ENCODE peak calls at places on chromosomes 1 and 21, in nine cellular contexts. One of them, this sample, is unnamed.

GRCh38 chr1:169741666-169742394 is 8.0 kb upstream of the SELE start:
- DNase-seq in HepG2: no peak
- DNase-seq in endothelial cell of umbilical vein: no peak
- DNase-seq in psoas muscle: no peak
- DNase-seq in adrenal gland: no peak
- DNase-seq in keratinocyte: no peak
- DNase-seq in tibial nerve: no peak
- DNase-seq in esophagus squamous epithelium: no peak
- DNase-seq in upper lobe of right lung: no peak
- DNase-seq in this sample: no peak

GRCh38 chr1:111729271-111729921 is 9.8 kb downstream of the INKA2 start:
- DNase-seq in HepG2: no peak
- DNase-seq in endothelial cell of umbilical vein: no peak
- DNase-seq in psoas muscle: no peak
- DNase-seq in adrenal gland: no peak
- DNase-seq in keratinocyte: no peak
- DNase-seq in tibial nerve: no peak
- DNase-seq in esophagus squamous epithelium: no peak
- DNase-seq in upper lobe of right lung: no peak
- DNase-seq in this sample: no peak

GRCh38 chr1:76854255-76854654 is 13.0 kb upstream of the ST6GALNAC5 start:
- DNase-seq in HepG2: no peak
- DNase-seq in endothelial cell of umbilical vein: no peak
- DNase-seq in psoas muscle: no peak
- DNase-seq in adrenal gland: no peak
- DNase-seq in keratinocyte: no peak
- DNase-seq in tibial nerve: no peak
- DNase-seq in esophagus squamous epithelium: no peak
- DNase-seq in upper lobe of right lung: no peak
- DNase-seq in this sample: no peak

GRCh38 chr1:85128296-85128695 is 72.5 kb downstream of the SYDE2 start:
- DNase-seq in HepG2: no peak
- DNase-seq in endothelial cell of umbilical vein: no peak
- DNase-seq in psoas muscle: no peak
- DNase-seq in adrenal gland: no peak
- DNase-seq in keratinocyte: no peak
- DNase-seq in tibial nerve: no peak
- DNase-seq in esophagus squamous epithelium: no peak
- DNase-seq in upper lobe of right lung: no peak
- DNase-seq in this sample: no peak

GRCh38 chr1:35544976-35545375 is 12.2 kb downstream of the KIAA0319L start:
- DNase-seq in HepG2: peak; percentile 85
- DNase-seq in endothelial cell of umbilical vein: no peak
- DNase-seq in psoas muscle: peak; percentile 26
- DNase-seq in adrenal gland: peak; percentile 87
- DNase-seq in keratinocyte: no peak
- DNase-seq in tibial nerve: no peak
- DNase-seq in esophagus squamous epithelium: no peak
- DNase-seq in upper lobe of right lung: no peak
- DNase-seq in this sample: no peak

GRCh38 chr1:236654957-236655356 is 31.3 kb upstream of the ACTN2 start:
- DNase-seq in HepG2: no peak
- DNase-seq in endothelial cell of umbilical vein: no peak
- DNase-seq in psoas muscle: no peak
- DNase-seq in adrenal gland: no peak
- DNase-seq in keratinocyte: no peak
- DNase-seq in tibial nerve: no peak
- DNase-seq in esophagus squamous epithelium: no peak
- DNase-seq in upper lobe of right lung: no peak
- DNase-seq in this sample: no peak

GRCh38 chr21:38811257-38811656 is 5.5 kb downstream of the ETS2 start:
- DNase-seq in HepG2: no peak
- DNase-seq in endothelial cell of umbilical vein: peak; percentile 87
- DNase-seq in psoas muscle: no peak
- DNase-seq in adrenal gland: no peak
- DNase-seq in keratinocyte: peak; percentile 92
- DNase-seq in tibial nerve: no peak
- DNase-seq in esophagus squamous epithelium: no peak
- DNase-seq in upper lobe of right lung: no peak
- DNase-seq in this sample: no peak

GRCh38 chr1:180633092-180634045 is 1.5 kb downstream of the XPR1 start:
- DNase-seq in HepG2: no peak
- DNase-seq in endothelial cell of umbilical vein: peak; percentile 12
- DNase-seq in psoas muscle: no peak
- DNase-seq in adrenal gland: no peak
- DNase-seq in keratinocyte: peak; percentile 60
- DNase-seq in tibial nerve: no peak
- DNase-seq in esophagus squamous epithelium: no peak
- DNase-seq in upper lobe of right lung: no peak
- DNase-seq in this sample: no peak

GRCh38 chr21:14143999-14144398 is 66.8 kb downstream of the LIPI start:
- DNase-seq in HepG2: no peak
- DNase-seq in endothelial cell of umbilical vein: no peak
- DNase-seq in psoas muscle: no peak
- DNase-seq in adrenal gland: no peak
- DNase-seq in keratinocyte: no peak
- DNase-seq in tibial nerve: no peak
- DNase-seq in esophagus squamous epithelium: no peak
- DNase-seq in upper lobe of right lung: no peak
- DNase-seq in this sample: no peak

GRCh38 chr1:8422439-8423133 is 104.7 kb downstream of the SLC45A1 start:
- DNase-seq in HepG2: no peak
- DNase-seq in endothelial cell of umbilical vein: peak; percentile 70
- DNase-seq in psoas muscle: peak; percentile 40
- DNase-seq in adrenal gland: peak; percentile 73
- DNase-seq in keratinocyte: no peak
- DNase-seq in tibial nerve: no peak
- DNase-seq in esophagus squamous epithelium: no peak
- DNase-seq in upper lobe of right lung: no peak
- DNase-seq in this sample: no peak

GRCh38 chr1:6646499-6647148 is 22.0 kb downstream of the THAP3 start:
- DNase-seq in HepG2: peak; percentile 30
- DNase-seq in endothelial cell of umbilical vein: peak; percentile 47
- DNase-seq in psoas muscle: no peak
- DNase-seq in adrenal gland: no peak
- DNase-seq in keratinocyte: no peak
- DNase-seq in tibial nerve: no peak
- DNase-seq in esophagus squamous epithelium: no peak
- DNase-seq in upper lobe of right lung: no peak
- DNase-seq in this sample: no peak

GRCh38 chr1:63802109-63802508 is 28.3 kb downstream of the ROR1 start:
- DNase-seq in HepG2: no peak
- DNase-seq in endothelial cell of umbilical vein: no peak
- DNase-seq in psoas muscle: no peak
- DNase-seq in adrenal gland: no peak
- DNase-seq in keratinocyte: no peak
- DNase-seq in tibial nerve: no peak
- DNase-seq in esophagus squamous epithelium: no peak
- DNase-seq in upper lobe of right lung: no peak
- DNase-seq in this sample: no peak

GRCh38 chr1:103265551-103265950 is 157.2 kb upstream of the COL11A1 start:
- DNase-seq in HepG2: no peak
- DNase-seq in endothelial cell of umbilical vein: no peak
- DNase-seq in psoas muscle: no peak
- DNase-seq in adrenal gland: no peak
- DNase-seq in keratinocyte: no peak
- DNase-seq in tibial nerve: no peak
- DNase-seq in esophagus squamous epithelium: no peak
- DNase-seq in upper lobe of right lung: no peak
- DNase-seq in this sample: no peak

GRCh38 chr1:159778266-159778665 is 2.5 kb upstream of the DUSP23 start:
- DNase-seq in HepG2: no peak
- DNase-seq in endothelial cell of umbilical vein: peak; percentile 54
- DNase-seq in psoas muscle: no peak
- DNase-seq in adrenal gland: no peak
- DNase-seq in keratinocyte: no peak
- DNase-seq in tibial nerve: no peak
- DNase-seq in esophagus squamous epithelium: no peak
- DNase-seq in upper lobe of right lung: no peak
- DNase-seq in this sample: no peak
- TF ChIP-seq CTCF in HepG2: no peak
- TF ChIP-seq CTCF in endothelial cell of umbilical vein: no peak
- TF ChIP-seq CTCF in psoas muscle: no peak
- TF ChIP-seq CTCF in adrenal gland: no peak
- TF ChIP-seq CTCF in keratinocyte: no peak
- TF ChIP-seq CTCF in tibial nerve: no peak
- TF ChIP-seq CTCF in esophagus squamous epithelium: no peak
- TF ChIP-seq CTCF in upper lobe of right lung: no peak
- TF ChIP-seq CTCF in this sample: no peak

GRCh38 chr1:197920345-197921117 is 3.4 kb downstream of the LHX9 start:
- DNase-seq in HepG2: no peak
- DNase-seq in endothelial cell of umbilical vein: no peak
- DNase-seq in psoas muscle: no peak
- DNase-seq in adrenal gland: no peak
- DNase-seq in keratinocyte: no peak
- DNase-seq in tibial nerve: no peak
- DNase-seq in esophagus squamous epithelium: no peak
- DNase-seq in upper lobe of right lung: no peak
- DNase-seq in this sample: no peak
- H3K4me3 ChIP-seq in HepG2: no peak overlapping the region
- H3K4me3 ChIP-seq in endothelial cell of umbilical vein: no peak overlapping the region
- H3K4me3 ChIP-seq in psoas muscle: no peak overlapping the region
- H3K4me3 ChIP-seq in adrenal gland: no peak overlapping the region
- H3K4me3 ChIP-seq in keratinocyte: no peak overlapping the region
- H3K4me3 ChIP-seq in tibial nerve: no peak overlapping the region
- H3K4me3 ChIP-seq in esophagus squamous epithelium: no peak overlapping the region
- H3K4me3 ChIP-seq in upper lobe of right lung: no peak overlapping the region
- H3K4me3 ChIP-seq in this sample: no peak overlapping the region

GRCh38 chr1:206978259-206978658 is 8.0 kb upstream of the FCAMR start:
- DNase-seq in HepG2: no peak
- DNase-seq in endothelial cell of umbilical vein: no peak
- DNase-seq in psoas muscle: no peak
- DNase-seq in adrenal gland: no peak
- DNase-seq in keratinocyte: no peak
- DNase-seq in tibial nerve: no peak
- DNase-seq in esophagus squamous epithelium: no peak
- DNase-seq in upper lobe of right lung: no peak
- DNase-seq in this sample: no peak

GRCh38 chr1:206974154-206974553 is 3.9 kb upstream of the FCAMR start:
- DNase-seq in HepG2: no peak
- DNase-seq in endothelial cell of umbilical vein: no peak
- DNase-seq in psoas muscle: no peak
- DNase-seq in adrenal gland: no peak
- DNase-seq in keratinocyte: no peak
- DNase-seq in tibial nerve: no peak
- DNase-seq in esophagus squamous epithelium: no peak
- DNase-seq in upper lobe of right lung: no peak
- DNase-seq in this sample: no peak

GRCh38 chr1:206982216-206982615 is 12.0 kb upstream of the FCAMR start:
- DNase-seq in HepG2: peak; percentile 56
- DNase-seq in endothelial cell of umbilical vein: peak; percentile 27
- DNase-seq in psoas muscle: peak; percentile 19
- DNase-seq in adrenal gland: peak; percentile 80
- DNase-seq in keratinocyte: no peak
- DNase-seq in tibial nerve: no peak
- DNase-seq in esophagus squamous epithelium: no peak
- DNase-seq in upper lobe of right lung: no peak
- DNase-seq in this sample: no peak

GRCh38 chr1:206975313-206975712 is 5.1 kb upstream of the FCAMR start:
- DNase-seq in HepG2: no peak
- DNase-seq in endothelial cell of umbilical vein: no peak
- DNase-seq in psoas muscle: no peak
- DNase-seq in adrenal gland: no peak
- DNase-seq in keratinocyte: no peak
- DNase-seq in tibial nerve: no peak
- DNase-seq in esophagus squamous epithelium: no peak
- DNase-seq in upper lobe of right lung: no peak
- DNase-seq in this sample: no peak

DNA sequence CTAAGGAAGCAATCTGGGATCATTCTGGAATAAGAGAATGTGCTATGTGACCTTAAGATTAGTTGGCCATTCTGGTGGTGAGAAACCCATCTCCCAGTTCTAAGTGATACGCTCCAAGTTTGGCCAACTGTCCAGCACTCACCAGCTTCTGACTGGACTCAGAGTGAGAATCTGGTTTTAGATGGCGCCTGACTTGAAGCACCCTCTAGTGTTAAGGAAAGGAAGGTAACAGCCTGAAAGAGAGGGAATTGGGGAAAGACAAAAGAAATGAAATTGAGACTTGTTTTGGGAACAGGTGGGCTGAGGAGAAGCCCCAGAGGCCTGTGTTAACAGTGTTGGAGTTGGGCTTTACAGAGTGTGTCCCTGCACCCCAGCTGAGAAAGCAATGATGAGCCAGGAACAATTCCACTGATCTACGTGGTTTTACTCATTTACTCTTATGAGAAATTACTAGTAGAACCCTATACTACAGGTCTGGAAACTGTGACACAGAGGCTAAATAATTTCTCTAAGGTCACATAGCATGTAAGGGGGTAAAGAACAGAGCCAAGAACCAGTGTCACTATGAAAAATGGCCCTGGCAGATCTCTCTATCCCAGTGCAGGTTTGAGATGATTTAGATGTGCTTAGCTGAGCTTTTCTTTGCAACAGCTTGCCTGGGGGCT is 9.3 kb upstream of the FCAMR start:
- DNase-seq in HepG2: peak; percentile 40
- DNase-seq in endothelial cell of umbilical vein: no peak
- DNase-seq in psoas muscle: no peak
- DNase-seq in adrenal gland: no peak
- DNase-seq in keratinocyte: no peak
- DNase-seq in tibial nerve: no peak
- DNase-seq in esophagus squamous epithelium: no peak
- DNase-seq in upper lobe of right lung: no peak
- DNase-seq in this sample: no peak
- TF ChIP-seq CTCF in HepG2: peak; percentile 78
- TF ChIP-seq CTCF in endothelial cell of umbilical vein: peak; percentile 40
- TF ChIP-seq CTCF in psoas muscle: no peak
- TF ChIP-seq CTCF in adrenal gland: peak; percentile 35
- TF ChIP-seq CTCF in keratinocyte: peak; percentile 69
- TF ChIP-seq CTCF in tibial nerve: peak; percentile 26
- TF ChIP-seq CTCF in esophagus squamous epithelium: peak; percentile 22
- TF ChIP-seq CTCF in upper lobe of right lung: peak; percentile 51
- TF ChIP-seq CTCF in this sample: peak; percentile 65

GRCh38 chr1:3675436-3675835 is 23.1 kb downstream of the TP73 start:
- DNase-seq in HepG2: no peak
- DNase-seq in endothelial cell of umbilical vein: no peak
- DNase-seq in psoas muscle: peak; percentile 3
- DNase-seq in adrenal gland: no peak
- DNase-seq in keratinocyte: no peak
- DNase-seq in tibial nerve: no peak
- DNase-seq in esophagus squamous epithelium: no peak
- DNase-seq in upper lobe of right lung: no peak
- DNase-seq in this sample: no peak

GRCh38 chr1:3679098-3679555 is 26.8 kb downstream of the TP73 start:
- DNase-seq in HepG2: no peak
- DNase-seq in endothelial cell of umbilical vein: no peak
- DNase-seq in psoas muscle: peak; percentile 8
- DNase-seq in adrenal gland: no peak
- DNase-seq in keratinocyte: no peak
- DNase-seq in tibial nerve: no peak
- DNase-seq in esophagus squamous epithelium: no peak
- DNase-seq in upper lobe of right lung: no peak
- DNase-seq in this sample: no peak

GRCh38 chr1:3678361-3679097 is 26.2 kb downstream of the TP73 start:
- DNase-seq in HepG2: no peak
- DNase-seq in endothelial cell of umbilical vein: no peak
- DNase-seq in psoas muscle: peak; percentile 10
- DNase-seq in adrenal gland: no peak
- DNase-seq in keratinocyte: no peak
- DNase-seq in tibial nerve: no peak
- DNase-seq in esophagus squamous epithelium: no peak
- DNase-seq in upper lobe of right lung: no peak
- DNase-seq in this sample: no peak

GRCh38 chr1:3677411-3677944 is 25.2 kb downstream of the TP73 start:
- DNase-seq in HepG2: no peak
- DNase-seq in endothelial cell of umbilical vein: no peak
- DNase-seq in psoas muscle: peak; percentile 13
- DNase-seq in adrenal gland: no peak
- DNase-seq in keratinocyte: no peak
- DNase-seq in tibial nerve: no peak
- DNase-seq in esophagus squamous epithelium: no peak
- DNase-seq in upper lobe of right lung: no peak
- DNase-seq in this sample: no peak

GRCh38 chr1:3676581-3677410 is 24.5 kb downstream of the TP73 start:
- DNase-seq in HepG2: no peak
- DNase-seq in endothelial cell of umbilical vein: no peak
- DNase-seq in psoas muscle: peak; percentile 9
- DNase-seq in adrenal gland: no peak
- DNase-seq in keratinocyte: no peak
- DNase-seq in tibial nerve: no peak
- DNase-seq in esophagus squamous epithelium: no peak
- DNase-seq in upper lobe of right lung: no peak
- DNase-seq in this sample: peak; percentile 87
- H3K4me3 ChIP-seq in HepG2: no peak overlapping the region
- H3K4me3 ChIP-seq in endothelial cell of umbilical vein: no peak overlapping the region
- H3K4me3 ChIP-seq in psoas muscle: no peak overlapping the region
- H3K4me3 ChIP-seq in adrenal gland: no peak overlapping the region
- H3K4me3 ChIP-seq in keratinocyte: no peak overlapping the region
- H3K4me3 ChIP-seq in tibial nerve: no peak overlapping the region
- H3K4me3 ChIP-seq in esophagus squamous epithelium: no peak overlapping the region
- H3K4me3 ChIP-seq in upper lobe of right lung: no peak overlapping the region
- H3K4me3 ChIP-seq in this sample: peak overlapping the region; percentile 40

This sample was measured in GM12864.